ENCODE peak calls at places on chromosomes 7 and 10, in nine cellular contexts. H is fibroblast of pulmonary artery; Q is globus pallidus; D is caudate nucleus; T is CD8-positive, alpha-beta T cell; F is bronchial epithelial cell; O is sigmoid colon; M is adrenal gland; K is effector memory CD8-positive, alpha-beta T cell. E is an unnamed sample.

GRCh38 chr10:85864173-85864549 is 502.4 kb downstream of the GRID1 start:
- DNase-seq in H (no peak), Q (no peak), D (no peak), T (no peak), F (no peak), O (no peak), M (no peak), K (no peak), E (no peak)

GRCh38 chr10:59700709-59701108 is 8.9 kb downstream of the SLC16A9 start:
- DNase-seq in H (no peak), Q (no peak), D (no peak), T (no peak), F (no peak), O (no peak), M (no peak), K (no peak), E (no peak)

GRCh38 chr10:101297901-101298451 is 56.0 kb upstream of the BTRC start:
- DNase-seq in H (peak), Q (peak), D (no peak), T (peak), F (peak), O (peak), M (peak), K (peak), E (peak)

GRCh38 chr7:46725838-46726237 is 804.8 kb upstream of the IGFBP3 start:
- DNase-seq in H (peak), Q (no peak), D (no peak), T (no peak), F (peak), O (no peak), M (no peak), K (no peak), E (no peak)

GRCh38 chr7:96321670-96322372 is at the start of gene SLC25A13:
- DNase-seq in H (peak), Q (peak), D (peak), T (peak), F (peak), O (peak), M (peak), K (peak), E (peak)

GRCh38 chr10:113386005-113386404 is 166.8 kb upstream of the HABP2 start:
- DNase-seq in H (peak), Q (no peak), D (no peak), T (no peak), F (peak), O (no peak), M (peak), K (no peak), E (no peak)

GRCh38 chr10:3757638-3758490 is 27.1 kb downstream of the KLF6 start:
- DNase-seq in H (peak), Q (no peak), D (no peak), T (peak), F (peak), O (no peak), M (no peak), K (peak), E (no peak)

GRCh38 chr10:19158870-19159269 is 110.3 kb downstream of the MALRD1 start:
- DNase-seq in H (no peak), Q (no peak), D (no peak), T (no peak), F (no peak), O (no peak), M (no peak), K (no peak), E (no peak)

GRCh38 chr7:17307558-17307957 is 9.1 kb downstream of the AHR start:
- DNase-seq in H (no peak), Q (no peak), D (no peak), T (no peak), F (no peak), O (no peak), M (no peak), K (no peak), E (no peak)

GRCh38 chr10:95831515-95831914 is 75.6 kb downstream of the ENTPD1 start:
- DNase-seq in H (no peak), Q (no peak), D (no peak), T (no peak), F (no peak), O (no peak), M (no peak), K (peak), E (no peak)

GRCh38 chr7:74217455-74218342 is 7.9 kb downstream of the LAT2 start:
- DNase-seq in H (no peak), Q (peak), D (no peak), T (no peak), F (no peak), O (no peak), M (no peak), K (no peak), E (peak)

GRCh38 chr7:37448637-37449331 is at the start of gene ELMO1:
- DNase-seq in H (peak), Q (peak), D (peak), T (peak), F (peak), O (peak), M (peak), K (peak), E (peak)

GRCh38 chr7:131244259-131244852 is 83.3 kb upstream of the MKLN1 start:
- DNase-seq in H (peak), Q (no peak), D (no peak), T (peak), F (peak), O (peak), M (peak), K (no peak), E (peak)

GRCh38 chr10:132479024-132479602 is 58.5 kb upstream of the INPP5A start:
- DNase-seq in H (no peak), Q (no peak), D (no peak), T (no peak), F (no peak), O (no peak), M (no peak), K (no peak), E (no peak)

GRCh38 chr10:83764681-83765080 is 374.6 kb upstream of the GHITM start:
- DNase-seq in H (peak), Q (no peak), D (no peak), T (no peak), F (peak), O (no peak), M (peak), K (no peak), E (no peak)

GRCh38 chr10:42933454-42934340 is 143.2 kb upstream of the RET start:
- DNase-seq in H (peak), Q (no peak), D (no peak), T (peak), F (peak), O (peak), M (no peak), K (no peak), E (peak)

GRCh38 chr7:36875794-36876193 is 151.5 kb upstream of the AOAH start:
- DNase-seq in H (no peak), Q (no peak), D (no peak), T (no peak), F (no peak), O (no peak), M (no peak), K (no peak), E (no peak)

GRCh38 chr7:43554423-43554822 is 28.5 kb upstream of the STK17A start:
- DNase-seq in H (no peak), Q (no peak), D (no peak), T (no peak), F (no peak), O (no peak), M (no peak), K (no peak), E (no peak)

GRCh38 chr7:108492742-108493141 is 33.2 kb downstream of the PNPLA8 start:
- DNase-seq in H (peak), Q (no peak), D (no peak), T (no peak), F (peak), O (no peak), M (no peak), K (no peak), E (no peak)

GRCh38 chr7:122300607-122301079 is 3.9 kb downstream of the FEZF1 start:
- DNase-seq in H (peak), Q (no peak), D (no peak), T (no peak), F (peak), O (no peak), M (no peak), K (no peak), E (no peak)

E was measured in Ammon's horn.